ENCODE peak calls at places on chromosomes 16 and 17, in eight cellular contexts. One of them, this sample, is unnamed.

GRCh38 chr17:38879878-38880727 is 10.2 kb downstream of the LASP1 start:
- DNase-seq in H4: peak
- DNase-seq in A549: peak
- DNase-seq in left ventricle myocardium inferior: no peak
- DNase-seq in BJ: peak
- DNase-seq in hypothalamus: no peak
- DNase-seq in progenitor cell of endocrine pancreas: no peak
- DNase-seq in heart left ventricle: peak
- DNase-seq in this sample: peak

GRCh38 chr17:74601944-74602572 is 10.0 kb upstream of the CD300LD start:
- DNase-seq in left ventricle myocardium inferior: no peak
- DNase-seq in BJ: no peak
- DNase-seq in H4: peak
- DNase-seq in heart left ventricle: no peak
- DNase-seq in A549: peak
- DNase-seq in hypothalamus: no peak
- DNase-seq in progenitor cell of endocrine pancreas: peak
- DNase-seq in this sample: no peak

GRCh38 chr17:58741121-58741625 is 14.5 kb upstream of the PPM1E start:
- DNase-seq in heart left ventricle: no peak
- DNase-seq in progenitor cell of endocrine pancreas: no peak
- DNase-seq in hypothalamus: no peak
- DNase-seq in H4: peak
- DNase-seq in BJ: peak
- DNase-seq in left ventricle myocardium inferior: no peak
- DNase-seq in A549: peak
- DNase-seq in this sample: no peak

GRCh38 chr16:83336630-83337029 is 471.1 kb upstream of the HSBP1 start:
- DNase-seq in progenitor cell of endocrine pancreas: no peak
- DNase-seq in A549: no peak
- DNase-seq in hypothalamus: no peak
- DNase-seq in heart left ventricle: no peak
- DNase-seq in BJ: peak
- DNase-seq in left ventricle myocardium inferior: no peak
- DNase-seq in H4: no peak
- DNase-seq in this sample: peak

GRCh38 chr16:20409398-20410152 is at the start of gene ACSM5:
- DNase-seq in BJ: no peak
- DNase-seq in H4: peak
- DNase-seq in left ventricle myocardium inferior: peak
- DNase-seq in A549: no peak
- DNase-seq in heart left ventricle: peak
- DNase-seq in hypothalamus: peak
- DNase-seq in progenitor cell of endocrine pancreas: no peak
- DNase-seq in this sample: no peak

GRCh38 chr16:25051446-25052160 is 36.4 kb upstream of the ARHGAP17 start:
- DNase-seq in BJ: peak
- DNase-seq in heart left ventricle: peak
- DNase-seq in A549: peak
- DNase-seq in H4: no peak
- DNase-seq in left ventricle myocardium inferior: no peak
- DNase-seq in progenitor cell of endocrine pancreas: no peak
- DNase-seq in hypothalamus: no peak
- DNase-seq in this sample: no peak

GRCh38 chr17:35748323-35748960 is 4.6 kb downstream of the GAS2L2 start:
- DNase-seq in A549: no peak
- DNase-seq in left ventricle myocardium inferior: no peak
- DNase-seq in hypothalamus: no peak
- DNase-seq in heart left ventricle: no peak
- DNase-seq in progenitor cell of endocrine pancreas: no peak
- DNase-seq in BJ: no peak
- DNase-seq in H4: peak
- DNase-seq in this sample: no peak

GRCh38 chr17:64183815-64184397 is 54.0 kb upstream of the ERN1 start:
- DNase-seq in A549: no peak
- DNase-seq in progenitor cell of endocrine pancreas: no peak
- DNase-seq in heart left ventricle: no peak
- DNase-seq in hypothalamus: no peak
- DNase-seq in left ventricle myocardium inferior: no peak
- DNase-seq in H4: no peak
- DNase-seq in BJ: peak
- DNase-seq in this sample: no peak

GRCh38 chr16:48498761-48499600 is 111.0 kb downstream of the N4BP1 start:
- DNase-seq in A549: peak
- DNase-seq in heart left ventricle: no peak
- DNase-seq in hypothalamus: no peak
- DNase-seq in BJ: peak
- DNase-seq in H4: peak
- DNase-seq in left ventricle myocardium inferior: no peak
- DNase-seq in progenitor cell of endocrine pancreas: no peak
- DNase-seq in this sample: no peak

GRCh38 chr16:25126820-25127232 is 15.3 kb downstream of the LCMT1 start:
- DNase-seq in left ventricle myocardium inferior: no peak
- DNase-seq in BJ: peak
- DNase-seq in heart left ventricle: no peak
- DNase-seq in H4: peak
- DNase-seq in hypothalamus: no peak
- DNase-seq in A549: peak
- DNase-seq in progenitor cell of endocrine pancreas: no peak
- DNase-seq in this sample: peak

GRCh38 chr16:28846933-28847273 is 755 bp upstream of the TUFM start:
- DNase-seq in A549: no peak
- DNase-seq in hypothalamus: no peak
- DNase-seq in progenitor cell of endocrine pancreas: no peak
- DNase-seq in BJ: no peak
- DNase-seq in H4: no peak
- DNase-seq in heart left ventricle: no peak
- DNase-seq in left ventricle myocardium inferior: no peak
- DNase-seq in this sample: no peak

GRCh38 chr17:82105882-82106696 is 8.1 kb upstream of the FASN start:
- DNase-seq in left ventricle myocardium inferior: no peak
- DNase-seq in hypothalamus: peak
- DNase-seq in A549: peak
- DNase-seq in H4: peak
- DNase-seq in BJ: no peak
- DNase-seq in heart left ventricle: no peak
- DNase-seq in progenitor cell of endocrine pancreas: peak
- DNase-seq in this sample: no peak

GRCh38 chr17:43940630-43941029 is 1.6 kb downstream of the PPY start:
- DNase-seq in A549: peak
- DNase-seq in hypothalamus: no peak
- DNase-seq in left ventricle myocardium inferior: no peak
- DNase-seq in H4: peak
- DNase-seq in progenitor cell of endocrine pancreas: peak
- DNase-seq in BJ: no peak
- DNase-seq in heart left ventricle: peak
- DNase-seq in this sample: no peak

GRCh38 chr17:76969598-76970172 is 101.5 kb downstream of the MGAT5B start:
- DNase-seq in A549: no peak
- DNase-seq in BJ: no peak
- DNase-seq in left ventricle myocardium inferior: no peak
- DNase-seq in hypothalamus: no peak
- DNase-seq in heart left ventricle: no peak
- DNase-seq in H4: no peak
- DNase-seq in progenitor cell of endocrine pancreas: no peak
- DNase-seq in this sample: no peak

GRCh38 chr16:53048139-53048915 is 4.4 kb downstream of the CHD9NB start:
- DNase-seq in A549: no peak
- DNase-seq in H4: no peak
- DNase-seq in hypothalamus: no peak
- DNase-seq in left ventricle myocardium inferior: no peak
- DNase-seq in BJ: no peak
- DNase-seq in heart left ventricle: no peak
- DNase-seq in progenitor cell of endocrine pancreas: no peak
- DNase-seq in this sample: no peak

GRCh38 chr17:8482546-8482945 is 46.9 kb downstream of the NDEL1 start:
- DNase-seq in A549: no peak
- DNase-seq in progenitor cell of endocrine pancreas: no peak
- DNase-seq in H4: no peak
- DNase-seq in BJ: no peak
- DNase-seq in left ventricle myocardium inferior: no peak
- DNase-seq in heart left ventricle: no peak
- DNase-seq in hypothalamus: no peak
- DNase-seq in this sample: no peak

This sample was measured in pulmonary artery endothelial cell.